ENCODE peak calls at places on chromosome 3, in six cellular contexts. One of them, this sample, is unnamed.

GRCh38 chr3:175940881-175941280 is 1081.7 kb downstream of the NAALADL2 start:
- DNase-seq in lower lobe of right lung: no peak
- DNase-seq in left ventricle myocardium inferior: no peak
- DNase-seq in ascending aorta: no peak
- DNase-seq in left lung: no peak
- DNase-seq in ovary: no peak
- DNase-seq in this sample: no peak

GRCh38 chr3:100957407-100958100 is 35.7 kb downstream of the ABI3BP start:
- DNase-seq in ovary: no peak
- DNase-seq in left lung: no peak
- DNase-seq in lower lobe of right lung: no peak
- DNase-seq in left ventricle myocardium inferior: no peak
- DNase-seq in ascending aorta: no peak
- DNase-seq in this sample: no peak

GRCh38 chr3:69791111-69791510 is 51.8 kb downstream of the MITF start:
- DNase-seq in left lung: peak; percentile 52
- DNase-seq in lower lobe of right lung: peak; percentile 85
- DNase-seq in left ventricle myocardium inferior: peak; percentile 72
- DNase-seq in ascending aorta: peak; percentile 15
- DNase-seq in ovary: peak; percentile 77
- DNase-seq in this sample: peak; percentile 74

GRCh38 chr3:25820372-25820771 is 30.5 kb downstream of the OXSM start:
- DNase-seq in left lung: no peak
- DNase-seq in ovary: no peak
- DNase-seq in left ventricle myocardium inferior: no peak
- DNase-seq in ascending aorta: no peak
- DNase-seq in lower lobe of right lung: no peak
- DNase-seq in this sample: no peak

GRCh38 chr3:181133832-181134231 is 144.3 kb upstream of the DNAJC19 start:
- DNase-seq in ovary: no peak
- DNase-seq in ascending aorta: no peak
- DNase-seq in left ventricle myocardium inferior: no peak
- DNase-seq in left lung: no peak
- DNase-seq in lower lobe of right lung: no peak
- DNase-seq in this sample: no peak

GRCh38 chr3:101387351-101387750 is 67.0 kb upstream of the IMPG2 start:
- DNase-seq in lower lobe of right lung: no peak
- DNase-seq in left ventricle myocardium inferior: no peak
- DNase-seq in left lung: peak; percentile 55
- DNase-seq in ascending aorta: no peak
- DNase-seq in ovary: no peak
- DNase-seq in this sample: no peak

GRCh38 chr3:51681453-51681852 is 10.4 kb downstream of the TEX264 start:
- DNase-seq in ovary: no peak
- DNase-seq in left ventricle myocardium inferior: peak; percentile 43
- DNase-seq in ascending aorta: no peak
- DNase-seq in lower lobe of right lung: peak; percentile 64
- DNase-seq in left lung: no peak
- DNase-seq in this sample: no peak

GRCh38 chr3:126465928-126466564 is 9.6 kb downstream of the ZXDC start:
- DNase-seq in left lung: peak; percentile 87
- DNase-seq in ascending aorta: no peak
- DNase-seq in left ventricle myocardium inferior: no peak
- DNase-seq in lower lobe of right lung: peak; percentile 87
- DNase-seq in ovary: no peak
- DNase-seq in this sample: peak; percentile 60

GRCh38 chr3:185150561-185150960 is 2.3 kb downstream of the C3orf70 start:
- DNase-seq in lower lobe of right lung: no peak
- DNase-seq in left ventricle myocardium inferior: no peak
- DNase-seq in ovary: no peak
- DNase-seq in ascending aorta: no peak
- DNase-seq in left lung: no peak
- DNase-seq in this sample: no peak

GRCh38 chr3:35184775-35185174 is 454.6 kb upstream of the ARPP21 start:
- DNase-seq in left lung: no peak
- DNase-seq in left ventricle myocardium inferior: no peak
- DNase-seq in ovary: no peak
- DNase-seq in ascending aorta: no peak
- DNase-seq in lower lobe of right lung: no peak
- DNase-seq in this sample: no peak

GRCh38 chr3:50164056-50164455 is 8.9 kb downstream of the SEMA3F start:
- DNase-seq in left lung: no peak
- DNase-seq in ascending aorta: peak; percentile 69
- DNase-seq in left ventricle myocardium inferior: peak; percentile 41
- DNase-seq in ovary: peak; percentile 70
- DNase-seq in lower lobe of right lung: peak; percentile 77
- DNase-seq in this sample: peak; percentile 96

GRCh38 chr3:120418866-120419490 is 31.8 kb downstream of the FSTL1 start:
- DNase-seq in left lung: no peak
- DNase-seq in left ventricle myocardium inferior: peak; percentile 52
- DNase-seq in ascending aorta: no peak
- DNase-seq in ovary: no peak
- DNase-seq in lower lobe of right lung: peak; percentile 57
- DNase-seq in this sample: no peak

GRCh38 chr3:36206936-36207620 is 173.2 kb upstream of the STAC start:
- DNase-seq in lower lobe of right lung: no peak
- DNase-seq in left ventricle myocardium inferior: no peak
- DNase-seq in left lung: no peak
- DNase-seq in ascending aorta: no peak
- DNase-seq in ovary: no peak
- DNase-seq in this sample: no peak

GRCh38 chr3:119579366-119580147 is at the start of gene ADPRH:
- DNase-seq in left ventricle myocardium inferior: peak; percentile 89
- DNase-seq in ascending aorta: no peak
- DNase-seq in left lung: peak; percentile 97
- DNase-seq in lower lobe of right lung: peak; percentile 93
- DNase-seq in ovary: peak; percentile 76
- DNase-seq in this sample: peak; percentile 85

GRCh38 chr3:190260301-190260700 is 61.9 kb downstream of the CLDN1 start:
- DNase-seq in ascending aorta: no peak
- DNase-seq in left ventricle myocardium inferior: no peak
- DNase-seq in ovary: no peak
- DNase-seq in lower lobe of right lung: no peak
- DNase-seq in left lung: no peak
- DNase-seq in this sample: no peak

GRCh38 chr3:111735271-111735758 is 123.8 kb upstream of the PHLDB2 start:
- DNase-seq in left lung: no peak
- DNase-seq in ovary: no peak
- DNase-seq in ascending aorta: no peak
- DNase-seq in lower lobe of right lung: no peak
- DNase-seq in left ventricle myocardium inferior: no peak
- DNase-seq in this sample: no peak

GRCh38 chr3:174202561-174202960 is 656.6 kb upstream of the NAALADL2 start:
- DNase-seq in left lung: no peak
- DNase-seq in ascending aorta: no peak
- DNase-seq in ovary: no peak
- DNase-seq in lower lobe of right lung: no peak
- DNase-seq in left ventricle myocardium inferior: no peak
- DNase-seq in this sample: no peak

GRCh38 chr3:12611117-12611516 is 52.8 kb downstream of the RAF1 start:
- DNase-seq in lower lobe of right lung: no peak
- DNase-seq in ascending aorta: no peak
- DNase-seq in left lung: no peak
- DNase-seq in ovary: no peak
- DNase-seq in left ventricle myocardium inferior: no peak
- DNase-seq in this sample: no peak

GRCh38 chr3:40024526-40024925 is 215.1 kb downstream of the MYRIP start:
- DNase-seq in left lung: no peak
- DNase-seq in lower lobe of right lung: no peak
- DNase-seq in left ventricle myocardium inferior: no peak
- DNase-seq in ovary: no peak
- DNase-seq in ascending aorta: no peak
- DNase-seq in this sample: no peak

GRCh38 chr3:20646425-20646824 is 460.4 kb upstream of the SGO1 start:
- DNase-seq in left ventricle myocardium inferior: no peak
- DNase-seq in ovary: no peak
- DNase-seq in lower lobe of right lung: no peak
- DNase-seq in ascending aorta: no peak
- DNase-seq in left lung: no peak
- DNase-seq in this sample: no peak

GRCh38 chr3:169472259-169472900 is 191.1 kb downstream of the MECOM start:
- DNase-seq in left ventricle myocardium inferior: no peak
- DNase-seq in left lung: no peak
- DNase-seq in lower lobe of right lung: no peak
- DNase-seq in ovary: no peak
- DNase-seq in ascending aorta: no peak
- DNase-seq in this sample: no peak

GRCh38 chr3:185831195-185831594 is 6.4 kb upstream of the IGF2BP2 start:
- DNase-seq in left lung: no peak
- DNase-seq in lower lobe of right lung: no peak
- DNase-seq in left ventricle myocardium inferior: no peak
- DNase-seq in ascending aorta: no peak
- DNase-seq in ovary: no peak
- DNase-seq in this sample: no peak

GRCh38 chr3:10337323-10338163 is 16.6 kb upstream of the SEC13 start:
- DNase-seq in lower lobe of right lung: no peak
- DNase-seq in left ventricle myocardium inferior: no peak
- DNase-seq in ovary: no peak
- DNase-seq in ascending aorta: no peak
- DNase-seq in left lung: no peak
- DNase-seq in this sample: no peak

GRCh38 chr3:46561951-46562350 is 4.2 kb downstream of the LRRC2 start:
- DNase-seq in ovary: no peak
- DNase-seq in left ventricle myocardium inferior: no peak
- DNase-seq in ascending aorta: no peak
- DNase-seq in left lung: no peak
- DNase-seq in lower lobe of right lung: no peak
- DNase-seq in this sample: no peak

GRCh38 chr3:46557814-46558183 is 8.3 kb downstream of the LRRC2 start:
- DNase-seq in ascending aorta: no peak
- DNase-seq in left lung: no peak
- DNase-seq in left ventricle myocardium inferior: no peak
- DNase-seq in lower lobe of right lung: no peak
- DNase-seq in ovary: no peak
- DNase-seq in this sample: no peak

GRCh38 chr3:46561511-46561910 is 4.6 kb downstream of the LRRC2 start:
- DNase-seq in left ventricle myocardium inferior: peak; percentile 32
- DNase-seq in ovary: no peak
- DNase-seq in left lung: no peak
- DNase-seq in ascending aorta: no peak
- DNase-seq in lower lobe of right lung: no peak
- DNase-seq in this sample: no peak

GRCh38 chr3:46559030-46559704 is 6.9 kb downstream of the LRRC2 start:
- DNase-seq in ascending aorta: no peak
- DNase-seq in left lung: no peak
- DNase-seq in left ventricle myocardium inferior: no peak
- DNase-seq in lower lobe of right lung: no peak
- DNase-seq in ovary: no peak
- DNase-seq in this sample: no peak

DNA sequence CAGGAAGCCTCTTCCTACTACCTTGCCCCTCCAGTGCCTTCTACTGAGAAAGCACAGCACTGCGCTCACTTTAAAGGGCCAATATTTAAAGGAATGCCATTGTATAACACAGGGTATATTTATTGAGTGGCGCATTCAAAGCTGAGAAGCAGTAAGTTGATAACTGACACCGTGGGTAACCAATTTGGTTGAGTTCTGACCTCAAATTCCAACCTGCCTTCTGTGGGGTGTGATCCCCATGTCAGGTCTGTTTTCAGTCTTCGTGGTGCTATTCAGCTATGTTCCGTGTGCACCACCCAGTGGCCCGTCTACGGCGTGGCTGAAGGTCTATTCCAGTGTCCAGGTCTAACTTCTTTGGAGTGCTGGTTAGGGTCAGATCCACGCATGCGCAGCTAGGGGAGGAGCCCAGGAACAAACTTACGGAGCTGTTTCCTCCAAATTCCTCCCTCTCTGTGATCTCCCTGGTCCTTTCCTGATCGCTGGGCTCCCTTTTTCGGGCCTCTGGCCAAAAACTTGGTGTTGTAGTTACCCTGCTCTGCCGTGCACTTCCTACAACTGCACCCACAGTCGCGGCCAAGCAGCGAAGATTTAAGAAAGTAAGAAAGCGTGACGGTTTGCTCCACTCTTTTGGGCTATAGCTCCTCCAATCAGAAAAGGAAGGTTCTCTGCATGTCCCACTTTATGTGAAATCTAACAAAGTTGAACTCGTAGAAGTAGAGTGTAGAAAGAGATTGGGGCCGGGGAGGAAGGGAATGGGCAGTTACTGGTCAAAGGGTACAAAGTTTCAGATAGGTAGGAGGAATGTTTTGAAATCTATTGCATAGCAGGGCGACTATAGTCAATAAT is 7.7 kb downstream of the LRRC2 start:
- DNase-seq in left lung: peak; percentile 86
- DNase-seq in ascending aorta: peak; percentile 67
- DNase-seq in lower lobe of right lung: peak; percentile 87
- DNase-seq in left ventricle myocardium inferior: peak; percentile 82
- DNase-seq in ovary: peak; percentile 84
- DNase-seq in this sample: no peak
- H3K4me3 ChIP-seq in left lung: peak overlapping the region; percentile 12
- H3K4me3 ChIP-seq in ascending aorta: peak overlapping the region; percentile 42
- H3K4me3 ChIP-seq in lower lobe of right lung: peak overlapping the region; percentile 41
- H3K4me3 ChIP-seq in left ventricle myocardium inferior: peak overlapping the region; percentile 61
- H3K4me3 ChIP-seq in ovary: peak overlapping the region; percentile 21
- H3K4me3 ChIP-seq in this sample: no peak overlapping the region

DNA sequence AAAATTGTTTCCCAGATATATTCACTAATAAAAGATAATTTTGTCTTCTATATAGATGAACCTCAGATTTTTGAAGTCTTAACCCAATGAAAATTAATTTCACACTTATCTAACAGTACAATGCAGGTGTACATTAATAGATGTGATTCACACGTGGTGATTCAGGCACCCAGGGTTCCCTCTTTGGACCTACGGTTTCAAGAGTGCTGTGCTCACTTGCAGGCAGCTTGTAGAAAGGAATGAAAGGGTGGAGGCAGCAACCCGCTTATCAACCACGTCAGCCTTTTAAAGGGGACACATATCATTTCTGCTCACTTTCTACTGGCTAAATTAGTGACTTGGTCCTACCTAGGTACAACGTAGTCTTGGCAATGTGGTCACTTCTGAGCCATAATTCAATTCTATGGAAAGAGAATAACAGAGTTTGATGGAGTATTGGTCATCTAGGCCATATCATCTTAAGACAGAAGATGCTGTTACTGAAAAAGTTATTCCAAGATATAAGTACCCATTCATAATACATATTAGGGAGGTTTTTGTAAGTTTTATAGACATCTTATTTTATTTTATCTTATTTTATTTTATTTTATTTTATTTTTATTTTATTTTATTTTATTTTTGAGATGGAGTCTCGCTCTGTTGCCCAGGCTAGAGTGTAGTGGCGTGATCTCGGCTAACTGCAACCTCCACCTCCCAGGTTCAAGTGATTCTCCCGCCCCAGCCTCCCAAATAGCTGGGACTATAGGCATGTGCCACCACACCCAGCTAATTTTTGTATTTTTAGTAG is 37.9 kb downstream of the ACP3 start:
- DNase-seq in ascending aorta: no peak
- DNase-seq in lower lobe of right lung: no peak
- DNase-seq in left lung: no peak
- DNase-seq in left ventricle myocardium inferior: no peak
- DNase-seq in ovary: no peak
- DNase-seq in this sample: no peak
- H3K27ac ChIP-seq in ascending aorta: no peak overlapping the region
- H3K27ac ChIP-seq in lower lobe of right lung: no peak overlapping the region
- H3K27ac ChIP-seq in left lung: no peak overlapping the region
- H3K27ac ChIP-seq in left ventricle myocardium inferior: no peak overlapping the region
- H3K27ac ChIP-seq in ovary: no peak overlapping the region
- H3K27ac ChIP-seq in this sample: no peak overlapping the region

GRCh38 chr3:123444744-123445143 is 4.1 kb downstream of the ADCY5 start:
- DNase-seq in left ventricle myocardium inferior: no peak
- DNase-seq in ascending aorta: no peak
- DNase-seq in lower lobe of right lung: no peak
- DNase-seq in left lung: no peak
- DNase-seq in ovary: no peak
- DNase-seq in this sample: no peak
- TF ChIP-seq CTCF in left ventricle myocardium inferior: peak; percentile 29
- TF ChIP-seq CTCF in ascending aorta: no peak
- TF ChIP-seq CTCF in lower lobe of right lung: no peak
- TF ChIP-seq CTCF in left lung: no peak
- TF ChIP-seq CTCF in ovary: no peak
- TF ChIP-seq CTCF in this sample: no peak

GRCh38 chr3:151309566-151309965 is 7.1 kb downstream of the GPR87 start:
- DNase-seq in lower lobe of right lung: no peak
- DNase-seq in ovary: no peak
- DNase-seq in ascending aorta: no peak
- DNase-seq in left ventricle myocardium inferior: no peak
- DNase-seq in left lung: no peak
- DNase-seq in this sample: no peak
- H3K4me3 ChIP-seq in lower lobe of right lung: no peak overlapping the region
- H3K4me3 ChIP-seq in ovary: no peak overlapping the region
- H3K4me3 ChIP-seq in ascending aorta: no peak overlapping the region
- H3K4me3 ChIP-seq in left ventricle myocardium inferior: no peak overlapping the region
- H3K4me3 ChIP-seq in left lung: no peak overlapping the region
- H3K4me3 ChIP-seq in this sample: no peak overlapping the region

This sample was measured in coronary artery.